ENCODE peak calls at places on chromosomes 13 and 19, in ten cellular contexts. One of them, this sample, is unnamed.

GRCh38 chr13:101258071-101258470 is 158.2 kb downstream of the NALCN start:
- DNase-seq in pancreas: no peak
- DNase-seq in IMR-90: peak; percentile 86
- DNase-seq in left ventricle myocardium inferior: no peak
- DNase-seq in cerebellar nuclear complex: no peak
- DNase-seq in ascending aorta: no peak
- DNase-seq in mucosa of gallbladder: no peak
- DNase-seq in activated CD4-positive, CD25-positive, alpha-beta regulatory T cell treated with anti-CD3 and anti-CD28 coated beads, Interleukin-2, amount 50 U/mL, for 16 hours: no peak
- DNase-seq in 8988T: peak; percentile 39
- DNase-seq in hippocampal formation: no peak
- DNase-seq in this sample: no peak

GRCh38 chr13:107203146-107203847 is 635.4 kb upstream of the ARGLU1 start:
- DNase-seq in IMR-90: no peak
- DNase-seq in hippocampal formation: no peak
- DNase-seq in activated CD4-positive, CD25-positive, alpha-beta regulatory T cell treated with anti-CD3 and anti-CD28 coated beads, Interleukin-2, amount 50 U/mL, for 16 hours: no peak
- DNase-seq in ascending aorta: no peak
- DNase-seq in pancreas: no peak
- DNase-seq in 8988T: peak; percentile 17
- DNase-seq in left ventricle myocardium inferior: no peak
- DNase-seq in mucosa of gallbladder: no peak
- DNase-seq in cerebellar nuclear complex: no peak
- DNase-seq in this sample: no peak

GRCh38 chr19:47275866-47276461 is 1.3 kb downstream of the INAFM1 start:
- DNase-seq in mucosa of gallbladder: peak; percentile 41
- DNase-seq in hippocampal formation: no peak
- DNase-seq in 8988T: no peak
- DNase-seq in ascending aorta: no peak
- DNase-seq in left ventricle myocardium inferior: peak; percentile 65
- DNase-seq in cerebellar nuclear complex: no peak
- DNase-seq in IMR-90: peak; percentile 57
- DNase-seq in pancreas: peak; percentile 47
- DNase-seq in activated CD4-positive, CD25-positive, alpha-beta regulatory T cell treated with anti-CD3 and anti-CD28 coated beads, Interleukin-2, amount 50 U/mL, for 16 hours: no peak
- DNase-seq in this sample: no peak

GRCh38 chr19:6065685-6066365 is 44.5 kb downstream of the RFX2 start:
- DNase-seq in activated CD4-positive, CD25-positive, alpha-beta regulatory T cell treated with anti-CD3 and anti-CD28 coated beads, Interleukin-2, amount 50 U/mL, for 16 hours: no peak
- DNase-seq in hippocampal formation: no peak
- DNase-seq in 8988T: no peak
- DNase-seq in IMR-90: peak; percentile 30
- DNase-seq in pancreas: peak; percentile 46
- DNase-seq in mucosa of gallbladder: no peak
- DNase-seq in left ventricle myocardium inferior: peak; percentile 43
- DNase-seq in ascending aorta: no peak
- DNase-seq in cerebellar nuclear complex: no peak
- DNase-seq in this sample: no peak

GRCh38 chr19:32392946-32393345 is 12.6 kb upstream of the DPY19L3 start:
- DNase-seq in cerebellar nuclear complex: no peak
- DNase-seq in IMR-90: no peak
- DNase-seq in activated CD4-positive, CD25-positive, alpha-beta regulatory T cell treated with anti-CD3 and anti-CD28 coated beads, Interleukin-2, amount 50 U/mL, for 16 hours: no peak
- DNase-seq in mucosa of gallbladder: no peak
- DNase-seq in ascending aorta: no peak
- DNase-seq in pancreas: no peak
- DNase-seq in 8988T: no peak
- DNase-seq in hippocampal formation: no peak
- DNase-seq in left ventricle myocardium inferior: no peak
- DNase-seq in this sample: no peak

GRCh38 chr19:48123907-48124675 is 13.5 kb upstream of the PLA2G4C start:
- DNase-seq in 8988T: no peak
- DNase-seq in hippocampal formation: peak; percentile 9
- DNase-seq in pancreas: no peak
- DNase-seq in ascending aorta: no peak
- DNase-seq in activated CD4-positive, CD25-positive, alpha-beta regulatory T cell treated with anti-CD3 and anti-CD28 coated beads, Interleukin-2, amount 50 U/mL, for 16 hours: no peak
- DNase-seq in IMR-90: peak; percentile 73
- DNase-seq in left ventricle myocardium inferior: no peak
- DNase-seq in cerebellar nuclear complex: no peak
- DNase-seq in mucosa of gallbladder: peak; percentile 24
- DNase-seq in this sample: no peak

GRCh38 chr19:49243129-49243528 is 81.9 kb downstream of the SLC6A16 start:
- DNase-seq in activated CD4-positive, CD25-positive, alpha-beta regulatory T cell treated with anti-CD3 and anti-CD28 coated beads, Interleukin-2, amount 50 U/mL, for 16 hours: no peak
- DNase-seq in ascending aorta: no peak
- DNase-seq in IMR-90: no peak
- DNase-seq in hippocampal formation: no peak
- DNase-seq in 8988T: no peak
- DNase-seq in pancreas: no peak
- DNase-seq in left ventricle myocardium inferior: no peak
- DNase-seq in cerebellar nuclear complex: no peak
- DNase-seq in mucosa of gallbladder: no peak
- DNase-seq in this sample: no peak

GRCh38 chr13:102873653-102874052 is 27.8 kb downstream of the ERCC5 start:
- DNase-seq in pancreas: no peak
- DNase-seq in ascending aorta: no peak
- DNase-seq in activated CD4-positive, CD25-positive, alpha-beta regulatory T cell treated with anti-CD3 and anti-CD28 coated beads, Interleukin-2, amount 50 U/mL, for 16 hours: no peak
- DNase-seq in cerebellar nuclear complex: no peak
- DNase-seq in left ventricle myocardium inferior: no peak
- DNase-seq in mucosa of gallbladder: no peak
- DNase-seq in hippocampal formation: no peak
- DNase-seq in 8988T: no peak
- DNase-seq in IMR-90: no peak
- DNase-seq in this sample: no peak

GRCh38 chr19:53883231-53883661 is 1.2 kb downstream of the PRKCG start:
- DNase-seq in cerebellar nuclear complex: no peak
- DNase-seq in 8988T: no peak
- DNase-seq in activated CD4-positive, CD25-positive, alpha-beta regulatory T cell treated with anti-CD3 and anti-CD28 coated beads, Interleukin-2, amount 50 U/mL, for 16 hours: no peak
- DNase-seq in left ventricle myocardium inferior: no peak
- DNase-seq in hippocampal formation: no peak
- DNase-seq in ascending aorta: no peak
- DNase-seq in pancreas: no peak
- DNase-seq in mucosa of gallbladder: no peak
- DNase-seq in IMR-90: no peak
- DNase-seq in this sample: no peak

GRCh38 chr19:49415102-49415809 is 8.0 kb downstream of the PTH2 start:
- DNase-seq in activated CD4-positive, CD25-positive, alpha-beta regulatory T cell treated with anti-CD3 and anti-CD28 coated beads, Interleukin-2, amount 50 U/mL, for 16 hours: no peak
- DNase-seq in left ventricle myocardium inferior: no peak
- DNase-seq in cerebellar nuclear complex: no peak
- DNase-seq in mucosa of gallbladder: no peak
- DNase-seq in pancreas: no peak
- DNase-seq in 8988T: no peak
- DNase-seq in IMR-90: no peak
- DNase-seq in hippocampal formation: no peak
- DNase-seq in ascending aorta: no peak
- DNase-seq in this sample: no peak

GRCh38 chr19:48918801-48919247 is 14.7 kb upstream of the DHDH start:
- DNase-seq in ascending aorta: no peak
- DNase-seq in mucosa of gallbladder: no peak
- DNase-seq in hippocampal formation: no peak
- DNase-seq in activated CD4-positive, CD25-positive, alpha-beta regulatory T cell treated with anti-CD3 and anti-CD28 coated beads, Interleukin-2, amount 50 U/mL, for 16 hours: no peak
- DNase-seq in left ventricle myocardium inferior: no peak
- DNase-seq in pancreas: no peak
- DNase-seq in IMR-90: no peak
- DNase-seq in 8988T: no peak
- DNase-seq in cerebellar nuclear complex: no peak
- DNase-seq in this sample: no peak

GRCh38 chr19:18718846-18719458 is 35.5 kb downstream of the CRTC1 start:
- DNase-seq in pancreas: no peak
- DNase-seq in left ventricle myocardium inferior: no peak
- DNase-seq in cerebellar nuclear complex: no peak
- DNase-seq in activated CD4-positive, CD25-positive, alpha-beta regulatory T cell treated with anti-CD3 and anti-CD28 coated beads, Interleukin-2, amount 50 U/mL, for 16 hours: no peak
- DNase-seq in IMR-90: no peak
- DNase-seq in hippocampal formation: no peak
- DNase-seq in 8988T: no peak
- DNase-seq in ascending aorta: no peak
- DNase-seq in mucosa of gallbladder: no peak
- DNase-seq in this sample: no peak

GRCh38 chr13:27827646-27828045 is 35.4 kb downstream of the GSX1 start:
- DNase-seq in ascending aorta: no peak
- DNase-seq in activated CD4-positive, CD25-positive, alpha-beta regulatory T cell treated with anti-CD3 and anti-CD28 coated beads, Interleukin-2, amount 50 U/mL, for 16 hours: no peak
- DNase-seq in pancreas: no peak
- DNase-seq in hippocampal formation: no peak
- DNase-seq in IMR-90: no peak
- DNase-seq in mucosa of gallbladder: no peak
- DNase-seq in left ventricle myocardium inferior: no peak
- DNase-seq in cerebellar nuclear complex: no peak
- DNase-seq in 8988T: no peak
- DNase-seq in this sample: no peak

GRCh38 chr13:84050551-84050950 is 168.3 kb upstream of the SLITRK1 start:
- DNase-seq in IMR-90: no peak
- DNase-seq in hippocampal formation: no peak
- DNase-seq in left ventricle myocardium inferior: no peak
- DNase-seq in ascending aorta: no peak
- DNase-seq in pancreas: no peak
- DNase-seq in cerebellar nuclear complex: no peak
- DNase-seq in activated CD4-positive, CD25-positive, alpha-beta regulatory T cell treated with anti-CD3 and anti-CD28 coated beads, Interleukin-2, amount 50 U/mL, for 16 hours: no peak
- DNase-seq in mucosa of gallbladder: no peak
- DNase-seq in 8988T: no peak
- DNase-seq in this sample: no peak

GRCh38 chr13:50693755-50694154 is 149.7 kb downstream of the DLEU7 start:
- DNase-seq in pancreas: no peak
- DNase-seq in cerebellar nuclear complex: no peak
- DNase-seq in ascending aorta: no peak
- DNase-seq in 8988T: no peak
- DNase-seq in hippocampal formation: no peak
- DNase-seq in activated CD4-positive, CD25-positive, alpha-beta regulatory T cell treated with anti-CD3 and anti-CD28 coated beads, Interleukin-2, amount 50 U/mL, for 16 hours: no peak
- DNase-seq in IMR-90: no peak
- DNase-seq in mucosa of gallbladder: no peak
- DNase-seq in left ventricle myocardium inferior: peak; percentile 65
- DNase-seq in this sample: no peak

GRCh38 chr19:18710986-18711751 is 27.7 kb downstream of the CRTC1 start:
- DNase-seq in 8988T: no peak
- DNase-seq in hippocampal formation: no peak
- DNase-seq in left ventricle myocardium inferior: peak; percentile 67
- DNase-seq in mucosa of gallbladder: peak; percentile 55
- DNase-seq in activated CD4-positive, CD25-positive, alpha-beta regulatory T cell treated with anti-CD3 and anti-CD28 coated beads, Interleukin-2, amount 50 U/mL, for 16 hours: no peak
- DNase-seq in pancreas: no peak
- DNase-seq in cerebellar nuclear complex: no peak
- DNase-seq in IMR-90: peak; percentile 78
- DNase-seq in ascending aorta: no peak
- DNase-seq in this sample: no peak

GRCh38 chr19:12996542-12997094 is 1.3 kb downstream of the NFIX start:
- DNase-seq in mucosa of gallbladder: no peak
- DNase-seq in activated CD4-positive, CD25-positive, alpha-beta regulatory T cell treated with anti-CD3 and anti-CD28 coated beads, Interleukin-2, amount 50 U/mL, for 16 hours: no peak
- DNase-seq in ascending aorta: no peak
- DNase-seq in 8988T: peak; percentile 58
- DNase-seq in IMR-90: peak; percentile 22
- DNase-seq in pancreas: peak; percentile 60
- DNase-seq in hippocampal formation: no peak
- DNase-seq in cerebellar nuclear complex: no peak
- DNase-seq in left ventricle myocardium inferior: no peak
- DNase-seq in this sample: no peak

GRCh38 chr19:42540071-42540553 is 11.8 kb upstream of the CEACAM1 start:
- DNase-seq in activated CD4-positive, CD25-positive, alpha-beta regulatory T cell treated with anti-CD3 and anti-CD28 coated beads, Interleukin-2, amount 50 U/mL, for 16 hours: no peak
- DNase-seq in cerebellar nuclear complex: no peak
- DNase-seq in 8988T: no peak
- DNase-seq in pancreas: no peak
- DNase-seq in mucosa of gallbladder: no peak
- DNase-seq in ascending aorta: no peak
- DNase-seq in left ventricle myocardium inferior: no peak
- DNase-seq in hippocampal formation: no peak
- DNase-seq in IMR-90: no peak
- DNase-seq in this sample: no peak

GRCh38 chr19:11587973-11588631 is 9.2 kb upstream of the ZNF627 start:
- DNase-seq in left ventricle myocardium inferior: no peak
- DNase-seq in mucosa of gallbladder: no peak
- DNase-seq in pancreas: no peak
- DNase-seq in cerebellar nuclear complex: no peak
- DNase-seq in ascending aorta: no peak
- DNase-seq in activated CD4-positive, CD25-positive, alpha-beta regulatory T cell treated with anti-CD3 and anti-CD28 coated beads, Interleukin-2, amount 50 U/mL, for 16 hours: no peak
- DNase-seq in IMR-90: no peak
- DNase-seq in 8988T: no peak
- DNase-seq in hippocampal formation: no peak
- DNase-seq in this sample: no peak

GRCh38 chr13:77729502-77730221 is 32.2 kb downstream of the SLAIN1 start:
- DNase-seq in cerebellar nuclear complex: no peak
- DNase-seq in mucosa of gallbladder: no peak
- DNase-seq in 8988T: no peak
- DNase-seq in ascending aorta: no peak
- DNase-seq in pancreas: no peak
- DNase-seq in activated CD4-positive, CD25-positive, alpha-beta regulatory T cell treated with anti-CD3 and anti-CD28 coated beads, Interleukin-2, amount 50 U/mL, for 16 hours: no peak
- DNase-seq in IMR-90: no peak
- DNase-seq in hippocampal formation: no peak
- DNase-seq in left ventricle myocardium inferior: no peak
- DNase-seq in this sample: no peak

GRCh38 chr19:4597278-4597974 is 37.9 kb upstream of the SEMA6B start:
- DNase-seq in mucosa of gallbladder: no peak
- DNase-seq in activated CD4-positive, CD25-positive, alpha-beta regulatory T cell treated with anti-CD3 and anti-CD28 coated beads, Interleukin-2, amount 50 U/mL, for 16 hours: no peak
- DNase-seq in ascending aorta: no peak
- DNase-seq in cerebellar nuclear complex: no peak
- DNase-seq in 8988T: no peak
- DNase-seq in IMR-90: no peak
- DNase-seq in left ventricle myocardium inferior: no peak
- DNase-seq in hippocampal formation: no peak
- DNase-seq in pancreas: no peak
- DNase-seq in this sample: no peak

GRCh38 chr13:44160549-44161278 is 212.9 kb upstream of the SERP2 start:
- DNase-seq in 8988T: no peak
- DNase-seq in hippocampal formation: peak; percentile 51
- DNase-seq in IMR-90: peak; percentile 15
- DNase-seq in cerebellar nuclear complex: no peak
- DNase-seq in ascending aorta: no peak
- DNase-seq in activated CD4-positive, CD25-positive, alpha-beta regulatory T cell treated with anti-CD3 and anti-CD28 coated beads, Interleukin-2, amount 50 U/mL, for 16 hours: no peak
- DNase-seq in mucosa of gallbladder: no peak
- DNase-seq in left ventricle myocardium inferior: no peak
- DNase-seq in pancreas: no peak
- DNase-seq in this sample: no peak

GRCh38 chr13:40974460-40975407 is 44.4 kb downstream of the ELF1 start:
- DNase-seq in IMR-90: peak; percentile 66
- DNase-seq in cerebellar nuclear complex: no peak
- DNase-seq in hippocampal formation: no peak
- DNase-seq in ascending aorta: no peak
- DNase-seq in activated CD4-positive, CD25-positive, alpha-beta regulatory T cell treated with anti-CD3 and anti-CD28 coated beads, Interleukin-2, amount 50 U/mL, for 16 hours: peak; percentile 11
- DNase-seq in left ventricle myocardium inferior: no peak
- DNase-seq in pancreas: no peak
- DNase-seq in 8988T: no peak
- DNase-seq in mucosa of gallbladder: no peak
- DNase-seq in this sample: no peak

GRCh38 chr19:9295411-9295849 is 14.2 kb downstream of the ZNF699 start:
- DNase-seq in activated CD4-positive, CD25-positive, alpha-beta regulatory T cell treated with anti-CD3 and anti-CD28 coated beads, Interleukin-2, amount 50 U/mL, for 16 hours: no peak
- DNase-seq in ascending aorta: no peak
- DNase-seq in 8988T: no peak
- DNase-seq in mucosa of gallbladder: no peak
- DNase-seq in pancreas: no peak
- DNase-seq in hippocampal formation: no peak
- DNase-seq in IMR-90: no peak
- DNase-seq in cerebellar nuclear complex: no peak
- DNase-seq in left ventricle myocardium inferior: no peak
- DNase-seq in this sample: no peak

GRCh38 chr13:39484506-39485313 is 118.3 kb downstream of the LHFPL6 start:
- DNase-seq in ascending aorta: no peak
- DNase-seq in pancreas: no peak
- DNase-seq in hippocampal formation: no peak
- DNase-seq in mucosa of gallbladder: no peak
- DNase-seq in IMR-90: peak; percentile 77
- DNase-seq in left ventricle myocardium inferior: no peak
- DNase-seq in cerebellar nuclear complex: no peak
- DNase-seq in activated CD4-positive, CD25-positive, alpha-beta regulatory T cell treated with anti-CD3 and anti-CD28 coated beads, Interleukin-2, amount 50 U/mL, for 16 hours: no peak
- DNase-seq in 8988T: no peak
- DNase-seq in this sample: no peak

GRCh38 chr19:15199652-15200574 is 882 bp downstream of the NOTCH3 start:
- DNase-seq in cerebellar nuclear complex: no peak
- DNase-seq in mucosa of gallbladder: no peak
- DNase-seq in 8988T: no peak
- DNase-seq in IMR-90: peak; percentile 16
- DNase-seq in left ventricle myocardium inferior: no peak
- DNase-seq in ascending aorta: no peak
- DNase-seq in pancreas: no peak
- DNase-seq in hippocampal formation: no peak
- DNase-seq in activated CD4-positive, CD25-positive, alpha-beta regulatory T cell treated with anti-CD3 and anti-CD28 coated beads, Interleukin-2, amount 50 U/mL, for 16 hours: no peak
- DNase-seq in this sample: no peak

GRCh38 chr19:12126707-12127106 is 13.4 kb downstream of the ZNF20 start:
- DNase-seq in activated CD4-positive, CD25-positive, alpha-beta regulatory T cell treated with anti-CD3 and anti-CD28 coated beads, Interleukin-2, amount 50 U/mL, for 16 hours: no peak
- DNase-seq in ascending aorta: no peak
- DNase-seq in mucosa of gallbladder: no peak
- DNase-seq in pancreas: no peak
- DNase-seq in 8988T: no peak
- DNase-seq in cerebellar nuclear complex: no peak
- DNase-seq in IMR-90: peak; percentile 19
- DNase-seq in hippocampal formation: no peak
- DNase-seq in left ventricle myocardium inferior: no peak
- DNase-seq in this sample: no peak

GRCh38 chr19:12665281-12665573 is 1.3 kb downstream of the MAN2B1 start:
- DNase-seq in mucosa of gallbladder: peak; percentile 52
- DNase-seq in IMR-90: no peak
- DNase-seq in ascending aorta: peak; percentile 30
- DNase-seq in hippocampal formation: peak; percentile 12
- DNase-seq in 8988T: no peak
- DNase-seq in left ventricle myocardium inferior: peak; percentile 55
- DNase-seq in activated CD4-positive, CD25-positive, alpha-beta regulatory T cell treated with anti-CD3 and anti-CD28 coated beads, Interleukin-2, amount 50 U/mL, for 16 hours: no peak
- DNase-seq in pancreas: peak; percentile 56
- DNase-seq in cerebellar nuclear complex: no peak
- DNase-seq in this sample: no peak